ENCODE peak calls at places on chromosomes 6 and 20, in six cellular contexts. One of them, this sample, is unnamed.

GRCh38 chr6:4088684-4089083 is 9.7 kb upstream of the FAM217A start:
- DNase-seq in neural progenitor cell: no peak
- DNase-seq in neuronal stem cell: no peak
- DNase-seq in OCI-LY7: no peak
- DNase-seq in HCT116: no peak
- DNase-seq in mesenchymal stem cell: no peak
- DNase-seq in this sample: no peak

GRCh38 chr6:119879731-119880130 is 530.2 kb upstream of the MAN1A1 start:
- DNase-seq in neural progenitor cell: no peak
- DNase-seq in neuronal stem cell: no peak
- DNase-seq in OCI-LY7: no peak
- DNase-seq in HCT116: no peak
- DNase-seq in mesenchymal stem cell: no peak
- DNase-seq in this sample: no peak

GRCh38 chr20:47583551-47583950 is 81.9 kb downstream of the NCOA3 start:
- DNase-seq in neural progenitor cell: no peak
- DNase-seq in neuronal stem cell: no peak
- DNase-seq in OCI-LY7: no peak
- DNase-seq in HCT116: no peak
- DNase-seq in mesenchymal stem cell: no peak
- DNase-seq in this sample: no peak

GRCh38 chr6:10316327-10316726 is 98.5 kb downstream of the TFAP2A start:
- DNase-seq in neural progenitor cell: no peak
- DNase-seq in neuronal stem cell: no peak
- DNase-seq in OCI-LY7: no peak
- DNase-seq in HCT116: no peak
- DNase-seq in mesenchymal stem cell: peak; percentile 72
- DNase-seq in this sample: no peak

GRCh38 chr6:158399040-158399700 is 86.9 kb downstream of the TULP4 start:
- DNase-seq in neural progenitor cell: no peak
- DNase-seq in neuronal stem cell: no peak
- DNase-seq in OCI-LY7: peak; percentile 2
- DNase-seq in HCT116: no peak
- DNase-seq in mesenchymal stem cell: no peak
- DNase-seq in this sample: no peak

GRCh38 chr6:78967191-78967590 is 99.8 kb downstream of the IRAK1BP1 start:
- DNase-seq in neural progenitor cell: no peak
- DNase-seq in neuronal stem cell: no peak
- DNase-seq in OCI-LY7: no peak
- DNase-seq in HCT116: no peak
- DNase-seq in mesenchymal stem cell: no peak
- DNase-seq in this sample: no peak

GRCh38 chr6:53250761-53251672 is 97.7 kb downstream of the ELOVL5 start:
- DNase-seq in neural progenitor cell: no peak
- DNase-seq in neuronal stem cell: no peak
- DNase-seq in OCI-LY7: no peak
- DNase-seq in HCT116: no peak
- DNase-seq in mesenchymal stem cell: peak; percentile 19
- DNase-seq in this sample: no peak

GRCh38 chr6:107633680-107634141 is 143.8 kb downstream of the SOBP start:
- DNase-seq in neural progenitor cell: no peak
- DNase-seq in neuronal stem cell: no peak
- DNase-seq in OCI-LY7: no peak
- DNase-seq in HCT116: no peak
- DNase-seq in mesenchymal stem cell: no peak
- DNase-seq in this sample: no peak

GRCh38 chr6:52718535-52718934 is 44.7 kb downstream of the GSTA2 start:
- DNase-seq in neural progenitor cell: no peak
- DNase-seq in neuronal stem cell: no peak
- DNase-seq in OCI-LY7: no peak
- DNase-seq in HCT116: no peak
- DNase-seq in mesenchymal stem cell: no peak
- DNase-seq in this sample: no peak

GRCh38 chr6:7262037-7262461 is 51.0 kb downstream of the SSR1 start:
- DNase-seq in neural progenitor cell: no peak
- DNase-seq in neuronal stem cell: no peak
- DNase-seq in OCI-LY7: no peak
- DNase-seq in HCT116: no peak
- DNase-seq in mesenchymal stem cell: no peak
- DNase-seq in this sample: no peak

DNA sequence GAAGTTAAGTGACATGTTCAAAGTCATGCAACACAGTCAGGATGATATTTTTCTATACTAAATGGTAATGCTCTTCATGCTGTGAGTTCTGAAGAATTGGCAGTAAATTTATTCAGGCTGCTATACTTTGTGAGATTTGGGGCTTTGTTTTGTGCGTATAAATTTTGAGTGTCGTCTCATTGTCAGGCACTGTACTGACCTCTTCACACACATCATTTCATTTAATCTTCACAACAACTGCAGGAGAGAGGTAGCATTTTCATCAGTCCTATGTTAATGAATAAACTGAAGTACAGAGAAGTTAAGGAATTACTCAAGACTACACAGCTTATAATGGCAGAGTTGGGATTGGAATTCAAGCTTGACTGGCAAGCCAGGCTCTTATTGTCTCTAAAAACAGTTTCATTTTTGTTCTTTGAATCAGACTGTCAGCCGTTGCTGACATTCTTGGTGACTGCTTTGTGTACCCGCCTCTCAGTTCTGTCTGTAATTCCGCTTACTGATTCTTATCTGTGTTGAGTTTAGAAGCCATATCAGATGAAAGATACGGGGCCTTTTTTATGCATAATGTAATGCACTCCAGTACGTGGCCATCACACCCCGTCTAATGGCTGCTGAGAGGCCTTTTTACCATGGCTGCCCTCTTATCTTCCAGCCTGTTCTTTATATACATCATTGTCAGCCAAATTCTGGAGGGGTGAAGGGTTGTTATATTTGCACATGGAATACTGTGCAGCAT is 274.9 kb downstream of the UTRN start:
- DNase-seq in neural progenitor cell: no peak
- DNase-seq in neuronal stem cell: peak; percentile 5
- DNase-seq in OCI-LY7: no peak
- DNase-seq in HCT116: no peak
- DNase-seq in mesenchymal stem cell: peak; percentile 40
- DNase-seq in this sample: no peak
- H3K4me3 ChIP-seq in neural progenitor cell: no peak overlapping the region
- H3K4me3 ChIP-seq in neuronal stem cell: no peak overlapping the region
- H3K4me3 ChIP-seq in OCI-LY7: no peak overlapping the region
- H3K4me3 ChIP-seq in HCT116: no peak overlapping the region
- H3K4me3 ChIP-seq in mesenchymal stem cell: no peak overlapping the region
- H3K4me3 ChIP-seq in this sample: no peak overlapping the region

GRCh38 chr6:34248727-34249468 is at the start of gene SMIM29:
- DNase-seq in neural progenitor cell: peak; percentile 99
- DNase-seq in neuronal stem cell: peak; percentile 95
- DNase-seq in OCI-LY7: peak; percentile 97
- DNase-seq in HCT116: peak; percentile 89
- DNase-seq in mesenchymal stem cell: peak; percentile 96
- DNase-seq in this sample: peak; percentile 98

GRCh38 chr6:34248198-34248726 is 544 bp downstream of the SMIM29 start:
- DNase-seq in neural progenitor cell: peak; percentile 68
- DNase-seq in neuronal stem cell: no peak
- DNase-seq in OCI-LY7: peak; percentile 42
- DNase-seq in HCT116: no peak
- DNase-seq in mesenchymal stem cell: peak; percentile 54
- DNase-seq in this sample: peak; percentile 75

GRCh38 chr6:34246249-34246562 is 2.6 kb downstream of the SMIM29 start:
- DNase-seq in neural progenitor cell: no peak
- DNase-seq in neuronal stem cell: no peak
- DNase-seq in OCI-LY7: no peak
- DNase-seq in HCT116: no peak
- DNase-seq in mesenchymal stem cell: no peak
- DNase-seq in this sample: no peak

GRCh38 chr6:34246563-34247391 is 2.0 kb downstream of the SMIM29 start:
- DNase-seq in neural progenitor cell: peak; percentile 49
- DNase-seq in neuronal stem cell: no peak
- DNase-seq in OCI-LY7: peak; percentile 73
- DNase-seq in HCT116: no peak
- DNase-seq in mesenchymal stem cell: peak; percentile 65
- DNase-seq in this sample: peak; percentile 90

DNA sequence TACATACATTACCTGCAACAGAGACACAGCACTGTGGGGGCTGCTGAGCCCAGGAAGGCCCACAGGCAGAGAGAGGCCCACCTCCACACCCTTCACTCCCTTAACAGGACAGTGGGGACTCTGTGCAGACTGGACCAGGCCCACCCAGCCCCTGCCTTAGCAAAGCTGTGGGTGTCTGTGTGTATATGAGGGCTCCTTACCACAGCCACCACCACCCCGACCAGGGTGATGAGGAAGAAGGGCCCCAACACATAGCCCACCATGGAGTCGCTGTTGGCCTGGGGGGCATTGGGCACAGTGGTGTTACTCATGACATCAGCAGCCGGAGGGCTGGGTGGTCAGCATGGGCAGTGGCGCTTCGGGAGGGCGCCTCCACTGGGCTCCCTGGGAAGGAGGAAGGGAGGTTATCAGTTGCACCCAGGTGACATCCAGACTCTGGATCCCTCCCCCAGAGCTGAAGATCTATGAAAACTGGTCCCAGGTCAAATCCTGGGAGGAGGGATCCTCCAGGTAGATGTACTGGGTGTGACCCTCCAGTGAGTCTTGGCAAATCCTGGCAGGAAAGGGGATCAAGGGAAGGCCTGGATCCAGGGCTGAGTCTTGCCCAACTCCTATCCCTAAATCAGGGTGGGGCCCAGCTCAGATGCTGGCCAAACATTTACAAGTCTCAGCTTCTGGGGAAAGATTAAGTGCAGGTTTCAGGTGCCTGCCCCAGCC is 1.2 kb downstream of the SMIM29 start:
- DNase-seq in neural progenitor cell: no peak
- DNase-seq in neuronal stem cell: no peak
- DNase-seq in OCI-LY7: peak; percentile 16
- DNase-seq in HCT116: no peak
- DNase-seq in mesenchymal stem cell: no peak
- DNase-seq in this sample: peak; percentile 62
- H3K4me1 ChIP-seq in neural progenitor cell: no peaks in the 10 kb centered on the region
- H3K4me1 ChIP-seq in neuronal stem cell: peaks cover 13% of the 10 kb centered on the region
- H3K4me1 ChIP-seq in OCI-LY7: peaks cover 41% of the 10 kb centered on the region
- H3K4me1 ChIP-seq in HCT116: peaks cover 39% of the 10 kb centered on the region
- H3K4me1 ChIP-seq in mesenchymal stem cell: peaks cover 47% of the 10 kb centered on the region
- H3K4me1 ChIP-seq in this sample: peaks cover 27% of the 10 kb centered on the region

GRCh38 chr6:72865467-72865866 is 243.6 kb downstream of the KCNQ5 start:
- DNase-seq in neural progenitor cell: no peak
- DNase-seq in neuronal stem cell: no peak
- DNase-seq in OCI-LY7: no peak
- DNase-seq in HCT116: no peak
- DNase-seq in mesenchymal stem cell: peak; percentile 22
- DNase-seq in this sample: no peak
- H2AFZ ChIP-seq in neural progenitor cell: no peak overlapping the region
- H2AFZ ChIP-seq in neuronal stem cell: no peak overlapping the region
- H2AFZ ChIP-seq in OCI-LY7: no peak overlapping the region
- H2AFZ ChIP-seq in HCT116: no peak overlapping the region
- H2AFZ ChIP-seq in mesenchymal stem cell: no peak overlapping the region
- H2AFZ ChIP-seq in this sample: no peak overlapping the region

GRCh38 chr20:2753456-2754040 is 46.9 kb downstream of the CPXM1 start:
- DNase-seq in neural progenitor cell: no peak
- DNase-seq in neuronal stem cell: no peak
- DNase-seq in OCI-LY7: no peak
- DNase-seq in HCT116: no peak
- DNase-seq in mesenchymal stem cell: no peak
- DNase-seq in this sample: no peak

GRCh38 chr20:2751347-2751867 is 49.0 kb downstream of the CPXM1 start:
- DNase-seq in neural progenitor cell: no peak
- DNase-seq in neuronal stem cell: no peak
- DNase-seq in OCI-LY7: no peak
- DNase-seq in HCT116: no peak
- DNase-seq in mesenchymal stem cell: no peak
- DNase-seq in this sample: no peak

GRCh38 chr20:2754426-2754825 is 46.0 kb downstream of the CPXM1 start:
- DNase-seq in neural progenitor cell: no peak
- DNase-seq in neuronal stem cell: no peak
- DNase-seq in OCI-LY7: no peak
- DNase-seq in HCT116: no peak
- DNase-seq in mesenchymal stem cell: no peak
- DNase-seq in this sample: no peak

GRCh38 chr20:2751868-2752630 is 48.4 kb downstream of the CPXM1 start:
- DNase-seq in neural progenitor cell: peak; percentile 59
- DNase-seq in neuronal stem cell: no peak
- DNase-seq in OCI-LY7: no peak
- DNase-seq in HCT116: no peak
- DNase-seq in mesenchymal stem cell: no peak
- DNase-seq in this sample: peak; percentile 90

GRCh38 chr20:2752631-2753455 is 47.6 kb downstream of the CPXM1 start:
- DNase-seq in neural progenitor cell: peak; percentile 90
- DNase-seq in neuronal stem cell: peak; percentile 65
- DNase-seq in OCI-LY7: no peak
- DNase-seq in HCT116: peak; percentile 31
- DNase-seq in mesenchymal stem cell: peak; percentile 52
- DNase-seq in this sample: peak; percentile 91
- H3K4me3 ChIP-seq in neural progenitor cell: peak overlapping the region; percentile 52
- H3K4me3 ChIP-seq in neuronal stem cell: peak overlapping the region; percentile 40
- H3K4me3 ChIP-seq in OCI-LY7: no peak overlapping the region
- H3K4me3 ChIP-seq in HCT116: peak overlapping the region; percentile 61
- H3K4me3 ChIP-seq in mesenchymal stem cell: peak overlapping the region; percentile 49
- H3K4me3 ChIP-seq in this sample: peak overlapping the region; percentile 73

GRCh38 chr6:20538131-20538662 is 3.9 kb downstream of the CDKAL1 start:
- DNase-seq in neural progenitor cell: peak; percentile 33
- DNase-seq in neuronal stem cell: no peak
- DNase-seq in OCI-LY7: no peak
- DNase-seq in HCT116: no peak
- DNase-seq in mesenchymal stem cell: no peak
- DNase-seq in this sample: peak; percentile 30
- H3K4me1 ChIP-seq in neural progenitor cell: peaks cover 28% of the 10 kb centered on the region
- H3K4me1 ChIP-seq in neuronal stem cell: peaks cover 6% of the 10 kb centered on the region
- H3K4me1 ChIP-seq in OCI-LY7: peaks cover 14% of the 10 kb centered on the region
- H3K4me1 ChIP-seq in HCT116: peaks cover 15% of the 10 kb centered on the region
- H3K4me1 ChIP-seq in mesenchymal stem cell: peaks cover 6% of the 10 kb centered on the region
- H3K4me1 ChIP-seq in this sample: peaks cover 24% of the 10 kb centered on the region

GRCh38 chr20:59971428-59971827 is 13.2 kb downstream of the CDH26 start:
- DNase-seq in neural progenitor cell: no peak
- DNase-seq in neuronal stem cell: no peak
- DNase-seq in OCI-LY7: no peak
- DNase-seq in HCT116: no peak
- DNase-seq in mesenchymal stem cell: no peak
- DNase-seq in this sample: no peak
- H2AFZ ChIP-seq in neural progenitor cell: no peak overlapping the region
- H2AFZ ChIP-seq in neuronal stem cell: no peak overlapping the region
- H2AFZ ChIP-seq in OCI-LY7: no peak overlapping the region
- H2AFZ ChIP-seq in HCT116: no peak overlapping the region
- H2AFZ ChIP-seq in mesenchymal stem cell: no peak overlapping the region
- H2AFZ ChIP-seq in this sample: no peak overlapping the region

DNA sequence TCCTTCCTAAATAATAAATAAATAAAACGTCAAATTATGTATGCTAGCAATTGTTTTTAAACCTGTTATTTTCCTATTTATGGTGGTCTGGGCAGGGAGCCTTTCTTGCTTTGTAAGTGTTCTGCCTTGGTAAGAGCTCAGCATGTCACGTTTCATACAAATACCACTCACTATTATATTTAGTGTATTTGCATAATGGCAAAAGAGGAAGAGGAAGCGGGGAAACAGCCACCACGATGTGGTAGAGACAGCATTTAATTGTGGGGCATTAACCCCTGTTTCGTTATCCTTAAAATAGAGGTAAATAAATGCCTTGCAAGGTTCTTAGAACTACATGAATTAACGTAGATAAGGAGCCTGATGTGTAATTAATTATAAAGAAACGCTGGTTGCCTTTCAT is 2.0 kb downstream of the ABRACL start:
- DNase-seq in neural progenitor cell: no peak
- DNase-seq in neuronal stem cell: no peak
- DNase-seq in OCI-LY7: peak; percentile 87
- DNase-seq in HCT116: no peak
- DNase-seq in mesenchymal stem cell: peak; percentile 4
- DNase-seq in this sample: peak; percentile 94
- H3K4me3 ChIP-seq in neural progenitor cell: peak overlapping the region; percentile 88
- H3K4me3 ChIP-seq in neuronal stem cell: no peak overlapping the region
- H3K4me3 ChIP-seq in OCI-LY7: peak overlapping the region; percentile 74
- H3K4me3 ChIP-seq in HCT116: no peak overlapping the region
- H3K4me3 ChIP-seq in mesenchymal stem cell: no peak overlapping the region
- H3K4me3 ChIP-seq in this sample: peak overlapping the region; percentile 96